ENCODE peak calls at places on chromosomes 6 and 20, in ten cellular contexts. One of them, this sample, is unnamed.
A peak's percentile ranks its signal among the peaks of the same experiment; 100 is the strongest.

GRCh38 chr6:134177753-134178229 is 125.4 kb upstream of the SLC2A12 start:
- DNase-seq in endothelial cell of umbilical vein: no peak
- DNase-seq in transverse colon: peak; percentile 52
- DNase-seq in testis: no peak
- DNase-seq in A549: no peak
- DNase-seq in Peyer's patch: peak; percentile 60
- DNase-seq in spleen: no peak
- DNase-seq in tibial nerve: no peak
- DNase-seq in NB4: peak; percentile 74
- DNase-seq in ovary: no peak
- DNase-seq in this sample: no peak

GRCh38 chr6:152598858-152599537 is 38.2 kb downstream of the SYNE1 start:
- DNase-seq in Peyer's patch: no peak
- DNase-seq in NB4: no peak
- DNase-seq in endothelial cell of umbilical vein: peak; percentile 85
- DNase-seq in spleen: no peak
- DNase-seq in tibial nerve: no peak
- DNase-seq in A549: no peak
- DNase-seq in ovary: no peak
- DNase-seq in testis: peak; percentile 30
- DNase-seq in transverse colon: no peak
- DNase-seq in this sample: no peak

GRCh38 chr6:83884523-83884922 is 25.0 kb downstream of the CYB5R4 start:
- DNase-seq in testis: no peak
- DNase-seq in endothelial cell of umbilical vein: peak; percentile 84
- DNase-seq in transverse colon: no peak
- DNase-seq in A549: peak; percentile 41
- DNase-seq in NB4: peak; percentile 72
- DNase-seq in ovary: no peak
- DNase-seq in spleen: no peak
- DNase-seq in Peyer's patch: no peak
- DNase-seq in tibial nerve: no peak
- DNase-seq in this sample: no peak

GRCh38 chr6:131061771-131062160 is 1.3 kb downstream of the EPB41L2 start:
- DNase-seq in spleen: no peak
- DNase-seq in ovary: no peak
- DNase-seq in endothelial cell of umbilical vein: no peak
- DNase-seq in transverse colon: no peak
- DNase-seq in tibial nerve: no peak
- DNase-seq in NB4: peak; percentile 36
- DNase-seq in A549: no peak
- DNase-seq in Peyer's patch: no peak
- DNase-seq in testis: no peak
- DNase-seq in this sample: no peak

GRCh38 chr6:35496851-35497570 is at the start of gene TEAD3:
- DNase-seq in transverse colon: peak; percentile 74
- DNase-seq in Peyer's patch: peak; percentile 85
- DNase-seq in A549: no peak
- DNase-seq in tibial nerve: no peak
- DNase-seq in testis: peak; percentile 43
- DNase-seq in ovary: peak; percentile 88
- DNase-seq in NB4: peak; percentile 79
- DNase-seq in spleen: peak; percentile 84
- DNase-seq in endothelial cell of umbilical vein: no peak
- DNase-seq in this sample: no peak

GRCh38 chr20:38932457-38933120 is 6.4 kb downstream of the FAM83D start:
- DNase-seq in endothelial cell of umbilical vein: peak; percentile 38
- DNase-seq in tibial nerve: no peak
- DNase-seq in transverse colon: no peak
- DNase-seq in ovary: no peak
- DNase-seq in Peyer's patch: no peak
- DNase-seq in spleen: no peak
- DNase-seq in A549: no peak
- DNase-seq in NB4: peak; percentile 16
- DNase-seq in testis: no peak
- DNase-seq in this sample: no peak

GRCh38 chr6:166025149-166025898 is 142.3 kb downstream of the TBXT start:
- DNase-seq in transverse colon: no peak
- DNase-seq in Peyer's patch: no peak
- DNase-seq in NB4: no peak
- DNase-seq in endothelial cell of umbilical vein: no peak
- DNase-seq in ovary: no peak
- DNase-seq in spleen: no peak
- DNase-seq in testis: no peak
- DNase-seq in tibial nerve: no peak
- DNase-seq in A549: no peak
- DNase-seq in this sample: no peak

GRCh38 chr6:150115769-150116168 is 27.1 kb upstream of the PPP1R14C start:
- DNase-seq in spleen: no peak
- DNase-seq in endothelial cell of umbilical vein: no peak
- DNase-seq in Peyer's patch: no peak
- DNase-seq in tibial nerve: no peak
- DNase-seq in transverse colon: no peak
- DNase-seq in ovary: no peak
- DNase-seq in A549: no peak
- DNase-seq in NB4: no peak
- DNase-seq in testis: no peak
- DNase-seq in this sample: no peak

GRCh38 chr6:36984581-36985383 is 1.2 kb downstream of the MTCH1 start:
- DNase-seq in A549: peak; percentile 41
- DNase-seq in spleen: no peak
- DNase-seq in NB4: peak; percentile 43
- DNase-seq in Peyer's patch: no peak
- DNase-seq in endothelial cell of umbilical vein: peak; percentile 68
- DNase-seq in transverse colon: peak; percentile 48
- DNase-seq in tibial nerve: no peak
- DNase-seq in testis: peak; percentile 76
- DNase-seq in ovary: peak; percentile 73
- DNase-seq in this sample: no peak

GRCh38 chr6:16486661-16487060 is 248.3 kb downstream of the GMPR start:
- DNase-seq in ovary: no peak
- DNase-seq in Peyer's patch: no peak
- DNase-seq in A549: no peak
- DNase-seq in NB4: no peak
- DNase-seq in tibial nerve: no peak
- DNase-seq in testis: no peak
- DNase-seq in transverse colon: no peak
- DNase-seq in spleen: no peak
- DNase-seq in endothelial cell of umbilical vein: no peak
- DNase-seq in this sample: no peak

GRCh38 chr6:105748737-105749161 is 337.4 kb upstream of the PRDM1 start:
- DNase-seq in Peyer's patch: no peak
- DNase-seq in endothelial cell of umbilical vein: no peak
- DNase-seq in transverse colon: no peak
- DNase-seq in testis: no peak
- DNase-seq in NB4: peak; percentile 59
- DNase-seq in tibial nerve: no peak
- DNase-seq in A549: peak; percentile 22
- DNase-seq in spleen: no peak
- DNase-seq in ovary: no peak
- DNase-seq in this sample: no peak

GRCh38 chr6:169932491-169932890 is 181.1 kb downstream of the ERMARD start:
- DNase-seq in transverse colon: no peak
- DNase-seq in ovary: no peak
- DNase-seq in NB4: no peak
- DNase-seq in Peyer's patch: no peak
- DNase-seq in endothelial cell of umbilical vein: no peak
- DNase-seq in spleen: no peak
- DNase-seq in tibial nerve: no peak
- DNase-seq in testis: no peak
- DNase-seq in A549: no peak
- DNase-seq in this sample: peak; percentile 44

GRCh38 chr6:9612489-9612888 is 802.4 kb downstream of the TFAP2A start:
- DNase-seq in NB4: peak; percentile 21
- DNase-seq in ovary: no peak
- DNase-seq in tibial nerve: no peak
- DNase-seq in endothelial cell of umbilical vein: no peak
- DNase-seq in Peyer's patch: no peak
- DNase-seq in spleen: no peak
- DNase-seq in A549: no peak
- DNase-seq in testis: no peak
- DNase-seq in transverse colon: no peak
- DNase-seq in this sample: no peak

GRCh38 chr6:28137458-28138020 is 4.1 kb upstream of the ZKSCAN8 start:
- DNase-seq in testis: no peak
- DNase-seq in A549: no peak
- DNase-seq in tibial nerve: no peak
- DNase-seq in spleen: no peak
- DNase-seq in ovary: no peak
- DNase-seq in transverse colon: no peak
- DNase-seq in endothelial cell of umbilical vein: no peak
- DNase-seq in Peyer's patch: no peak
- DNase-seq in NB4: peak; percentile 81
- DNase-seq in this sample: no peak

GRCh38 chr6:68718379-68719073 is 83.4 kb downstream of the ADGRB3 start:
- DNase-seq in transverse colon: no peak
- DNase-seq in spleen: no peak
- DNase-seq in ovary: no peak
- DNase-seq in endothelial cell of umbilical vein: no peak
- DNase-seq in tibial nerve: no peak
- DNase-seq in NB4: no peak
- DNase-seq in testis: no peak
- DNase-seq in A549: peak; percentile 4
- DNase-seq in Peyer's patch: no peak
- DNase-seq in this sample: no peak

DNA sequence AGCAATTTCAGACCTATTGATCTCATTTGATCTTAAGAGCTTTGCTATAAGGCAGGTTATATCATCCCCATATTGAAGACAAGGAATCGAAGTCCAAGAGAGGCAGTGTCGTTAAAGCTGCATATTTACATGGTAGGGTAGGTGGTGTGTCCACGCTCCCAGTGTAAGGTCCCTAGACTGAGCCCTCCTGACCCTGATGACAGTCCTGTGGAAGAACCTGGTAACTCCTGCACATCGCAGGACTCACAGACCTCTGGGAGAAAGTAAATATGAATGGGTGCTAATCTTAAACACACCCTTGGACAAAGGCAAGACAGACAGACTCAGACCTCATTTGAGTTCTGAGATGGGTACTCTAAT is 602 bp upstream of the HLA-DPB1 start:
- DNase-seq in transverse colon: no peak
- DNase-seq in ovary: no peak
- DNase-seq in testis: no peak
- DNase-seq in A549: no peak
- DNase-seq in spleen: no peak
- DNase-seq in endothelial cell of umbilical vein: no peak
- DNase-seq in NB4: no peak
- DNase-seq in Peyer's patch: no peak
- DNase-seq in tibial nerve: no peak
- DNase-seq in this sample: no peak
- TF ChIP-seq POLR2A in transverse colon: no peak
- TF ChIP-seq POLR2A in ovary: no peak
- TF ChIP-seq POLR2A in testis: no peak
- TF ChIP-seq POLR2A in A549: no peak
- TF ChIP-seq POLR2A in spleen: no peak
- TF ChIP-seq POLR2A in endothelial cell of umbilical vein: no peak
- TF ChIP-seq POLR2A in NB4: no peak
- TF ChIP-seq POLR2A in Peyer's patch: no peak
- TF ChIP-seq POLR2A in tibial nerve: no peak
- TF ChIP-seq POLR2A in this sample: no peak

DNA sequence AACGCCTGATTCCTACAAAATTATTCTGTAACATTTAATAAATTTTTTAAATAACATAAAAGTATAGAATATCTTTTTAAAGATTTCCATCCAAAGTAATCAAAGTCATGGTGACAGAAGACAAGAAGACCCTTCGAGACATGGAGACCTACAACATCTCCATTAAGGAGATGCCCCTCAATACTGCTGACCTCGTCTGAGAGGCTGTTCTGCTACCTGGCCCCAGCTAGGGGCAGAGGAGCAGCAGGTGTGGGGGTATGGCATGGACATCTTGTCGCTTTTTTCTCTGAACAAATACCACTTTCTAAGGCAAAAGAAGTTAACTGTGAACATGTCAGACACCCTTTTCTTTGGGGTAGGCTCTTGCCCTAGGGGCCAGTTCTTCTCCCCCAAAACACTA is 44.1 kb downstream of the BLOC1S5 start:
- DNase-seq in NB4: no peak
- DNase-seq in testis: no peak
- DNase-seq in endothelial cell of umbilical vein: no peak
- DNase-seq in A549: no peak
- DNase-seq in tibial nerve: no peak
- DNase-seq in ovary: no peak
- DNase-seq in transverse colon: no peak
- DNase-seq in spleen: no peak
- DNase-seq in Peyer's patch: no peak
- DNase-seq in this sample: no peak
- TF ChIP-seq CTCF in NB4: no peak
- TF ChIP-seq CTCF in testis: no peak
- TF ChIP-seq CTCF in endothelial cell of umbilical vein: no peak
- TF ChIP-seq CTCF in A549: no peak
- TF ChIP-seq CTCF in tibial nerve: no peak
- TF ChIP-seq CTCF in ovary: no peak
- TF ChIP-seq CTCF in transverse colon: no peak
- TF ChIP-seq CTCF in spleen: no peak
- TF ChIP-seq CTCF in Peyer's patch: no peak
- TF ChIP-seq CTCF in this sample: no peak

DNA sequence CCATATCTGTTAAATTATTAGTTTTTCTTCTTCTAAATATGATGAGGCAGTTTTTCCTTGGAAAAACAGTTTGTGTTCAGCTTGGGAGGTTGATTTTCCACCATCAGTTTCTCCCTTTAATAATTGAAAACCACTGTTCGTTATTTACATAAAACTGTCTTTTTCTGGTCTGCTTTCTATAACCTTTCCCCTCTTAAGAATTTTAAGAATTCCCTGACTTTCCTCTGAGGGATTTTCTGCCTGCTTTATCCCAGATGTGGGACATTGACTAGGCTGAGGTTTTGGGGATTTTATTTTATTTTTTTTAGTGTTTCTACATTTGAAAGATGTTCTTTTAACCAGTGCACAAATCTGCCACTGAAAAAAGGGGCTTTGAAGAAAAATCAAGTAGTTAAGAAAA is 27.2 kb downstream of the DSE start:
- DNase-seq in NB4: no peak
- DNase-seq in Peyer's patch: no peak
- DNase-seq in testis: no peak
- DNase-seq in spleen: no peak
- DNase-seq in tibial nerve: no peak
- DNase-seq in ovary: no peak
- DNase-seq in endothelial cell of umbilical vein: peak; percentile 19
- DNase-seq in transverse colon: no peak
- DNase-seq in A549: no peak
- DNase-seq in this sample: no peak
- H3K4me3 ChIP-seq in NB4: no peak overlapping the region
- H3K4me3 ChIP-seq in Peyer's patch: no peak overlapping the region
- H3K4me3 ChIP-seq in testis: no peak overlapping the region
- H3K4me3 ChIP-seq in spleen: no peak overlapping the region
- H3K4me3 ChIP-seq in tibial nerve: no peak overlapping the region
- H3K4me3 ChIP-seq in ovary: no peak overlapping the region
- H3K4me3 ChIP-seq in endothelial cell of umbilical vein: no peak overlapping the region
- H3K4me3 ChIP-seq in transverse colon: no peak overlapping the region
- H3K4me3 ChIP-seq in A549: no peak overlapping the region
- H3K4me3 ChIP-seq in this sample: no peak overlapping the region

DNA sequence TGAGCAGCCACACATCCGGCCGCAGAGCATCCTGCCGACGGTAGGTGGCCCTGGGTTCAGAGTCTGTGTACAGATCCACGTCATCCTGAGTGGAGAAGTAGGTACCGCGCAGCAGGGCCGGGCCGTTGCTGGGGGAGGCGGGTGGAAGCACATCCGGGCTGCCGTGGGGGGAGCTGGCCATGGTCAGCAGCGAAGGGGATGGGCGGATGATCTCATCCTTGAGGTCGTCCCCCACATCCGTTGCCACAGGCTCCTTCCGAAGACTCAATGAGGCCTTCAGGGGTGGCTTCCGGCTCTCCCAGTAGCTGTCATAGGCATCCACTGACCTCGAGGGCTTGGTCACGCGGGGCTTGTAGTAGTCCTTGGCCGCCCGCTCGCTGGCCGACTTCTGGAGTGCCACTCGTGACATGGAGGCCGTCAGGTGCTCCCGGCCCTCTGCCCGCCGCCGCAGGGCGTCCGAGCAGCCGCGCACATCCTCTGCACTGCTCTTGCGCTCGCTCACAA is 9.2 kb downstream of the SPATA2 start:
- DNase-seq in Peyer's patch: no peak
- DNase-seq in ovary: no peak
- DNase-seq in tibial nerve: no peak
- DNase-seq in endothelial cell of umbilical vein: no peak
- DNase-seq in testis: no peak
- DNase-seq in spleen: peak; percentile 90
- DNase-seq in transverse colon: no peak
- DNase-seq in A549: no peak
- DNase-seq in NB4: peak; percentile 97
- DNase-seq in this sample: no peak
- TF ChIP-seq POLR2A in Peyer's patch: no peak
- TF ChIP-seq POLR2A in ovary: no peak
- TF ChIP-seq POLR2A in tibial nerve: no peak
- TF ChIP-seq POLR2A in endothelial cell of umbilical vein: no peak
- TF ChIP-seq POLR2A in testis: no peak
- TF ChIP-seq POLR2A in spleen: no peak
- TF ChIP-seq POLR2A in transverse colon: no peak
- TF ChIP-seq POLR2A in A549: no peak
- TF ChIP-seq POLR2A in NB4: no peak
- TF ChIP-seq POLR2A in this sample: no peak

This sample was measured in vagina.